ENCODE peak calls at places on chromosomes 6 and 20, in four cellular contexts. One of them, this sample, is unnamed.

GRCh38 chr20:24616258-24617079 is 147.0 kb downstream of the SYNDIG1 start:
- DNase-seq in Peyer's patch: no peak
- DNase-seq in IMR-90: no peak
- DNase-seq in psoas muscle: no peak
- DNase-seq in this sample: no peak

GRCh38 chr6:89977808-89978748 is 83.8 kb downstream of the GJA10 start:
- DNase-seq in psoas muscle: peak
- DNase-seq in IMR-90: peak
- DNase-seq in Peyer's patch: no peak
- DNase-seq in this sample: no peak

GRCh38 chr6:14146459-14147096 is 29.0 kb downstream of the CD83 start:
- DNase-seq in IMR-90: no peak
- DNase-seq in psoas muscle: no peak
- DNase-seq in Peyer's patch: no peak
- DNase-seq in this sample: no peak

GRCh38 chr6:19610260-19610659 is 226.9 kb upstream of the ID4 start:
- DNase-seq in IMR-90: no peak
- DNase-seq in Peyer's patch: no peak
- DNase-seq in psoas muscle: no peak
- DNase-seq in this sample: no peak

GRCh38 chr20:32473231-32474008 is 111.7 kb downstream of the NOL4L start:
- DNase-seq in Peyer's patch: peak
- DNase-seq in IMR-90: no peak
- DNase-seq in psoas muscle: no peak
- DNase-seq in this sample: no peak

GRCh38 chr6:44266347-44266746 is 996 bp upstream of the NFKBIE start:
- DNase-seq in psoas muscle: no peak
- DNase-seq in Peyer's patch: no peak
- DNase-seq in IMR-90: no peak
- DNase-seq in this sample: no peak

GRCh38 chr6:41767112-41767946 is 12.4 kb downstream of the FRS3 start:
- DNase-seq in psoas muscle: no peak
- DNase-seq in Peyer's patch: no peak
- DNase-seq in IMR-90: peak
- DNase-seq in this sample: peak

GRCh38 chr6:23414204-23414501 is 711.9 kb upstream of the NRSN1 start:
- DNase-seq in Peyer's patch: no peak
- DNase-seq in psoas muscle: no peak
- DNase-seq in IMR-90: peak
- DNase-seq in this sample: no peak

GRCh38 chr6:134983823-134984222 is 33.9 kb upstream of the ALDH8A1 start:
- DNase-seq in IMR-90: no peak
- DNase-seq in Peyer's patch: no peak
- DNase-seq in psoas muscle: no peak
- DNase-seq in this sample: no peak

GRCh38 chr20:16621435-16622141 is 48.3 kb upstream of the KIF16B start:
- DNase-seq in Peyer's patch: no peak
- DNase-seq in IMR-90: no peak
- DNase-seq in psoas muscle: no peak
- DNase-seq in this sample: no peak

GRCh38 chr6:127365874-127366273 is 22.5 kb upstream of the ECHDC1 start:
- DNase-seq in psoas muscle: no peak
- DNase-seq in IMR-90: no peak
- DNase-seq in Peyer's patch: no peak
- DNase-seq in this sample: no peak

GRCh38 chr6:110828396-110828795 is 13.1 kb upstream of the CDK19 start:
- DNase-seq in psoas muscle: no peak
- DNase-seq in IMR-90: peak
- DNase-seq in Peyer's patch: no peak
- DNase-seq in this sample: no peak

GRCh38 chr6:113857565-113858066 is 471 bp downstream of the MARCKS start:
- DNase-seq in Peyer's patch: peak
- DNase-seq in IMR-90: no peak
- DNase-seq in psoas muscle: peak
- DNase-seq in this sample: peak

GRCh38 chr20:32743237-32744112 is at the start of gene COMMD7:
- DNase-seq in IMR-90: peak
- DNase-seq in Peyer's patch: peak
- DNase-seq in psoas muscle: peak
- DNase-seq in this sample: no peak

GRCh38 chr20:3613821-3614440 is 49.3 kb downstream of the GFRA4 start:
- DNase-seq in Peyer's patch: no peak
- DNase-seq in psoas muscle: no peak
- DNase-seq in IMR-90: peak
- DNase-seq in this sample: no peak

GRCh38 chr6:13769655-13770053 is 44.7 kb downstream of the MCUR1 start:
- DNase-seq in psoas muscle: no peak
- DNase-seq in Peyer's patch: no peak
- DNase-seq in IMR-90: no peak
- DNase-seq in this sample: no peak

GRCh38 chr6:167985911-167986595 is 11.4 kb upstream of the KIF25 start:
- DNase-seq in IMR-90: no peak
- DNase-seq in psoas muscle: no peak
- DNase-seq in Peyer's patch: no peak
- DNase-seq in this sample: no peak

GRCh38 chr20:51185277-51185676 is 162.4 kb upstream of the KCNG1 start:
- DNase-seq in psoas muscle: no peak
- DNase-seq in IMR-90: no peak
- DNase-seq in Peyer's patch: no peak
- DNase-seq in this sample: no peak

GRCh38 chr20:5128886-5129285 is 2.1 kb downstream of the CDS2 start:
- DNase-seq in IMR-90: no peak
- DNase-seq in psoas muscle: no peak
- DNase-seq in Peyer's patch: peak
- DNase-seq in this sample: no peak

GRCh38 chr6:85679445-85680123 is 36.9 kb upstream of the SYNCRIP start:
- DNase-seq in psoas muscle: no peak
- DNase-seq in Peyer's patch: no peak
- DNase-seq in IMR-90: no peak
- DNase-seq in this sample: no peak

DNA sequence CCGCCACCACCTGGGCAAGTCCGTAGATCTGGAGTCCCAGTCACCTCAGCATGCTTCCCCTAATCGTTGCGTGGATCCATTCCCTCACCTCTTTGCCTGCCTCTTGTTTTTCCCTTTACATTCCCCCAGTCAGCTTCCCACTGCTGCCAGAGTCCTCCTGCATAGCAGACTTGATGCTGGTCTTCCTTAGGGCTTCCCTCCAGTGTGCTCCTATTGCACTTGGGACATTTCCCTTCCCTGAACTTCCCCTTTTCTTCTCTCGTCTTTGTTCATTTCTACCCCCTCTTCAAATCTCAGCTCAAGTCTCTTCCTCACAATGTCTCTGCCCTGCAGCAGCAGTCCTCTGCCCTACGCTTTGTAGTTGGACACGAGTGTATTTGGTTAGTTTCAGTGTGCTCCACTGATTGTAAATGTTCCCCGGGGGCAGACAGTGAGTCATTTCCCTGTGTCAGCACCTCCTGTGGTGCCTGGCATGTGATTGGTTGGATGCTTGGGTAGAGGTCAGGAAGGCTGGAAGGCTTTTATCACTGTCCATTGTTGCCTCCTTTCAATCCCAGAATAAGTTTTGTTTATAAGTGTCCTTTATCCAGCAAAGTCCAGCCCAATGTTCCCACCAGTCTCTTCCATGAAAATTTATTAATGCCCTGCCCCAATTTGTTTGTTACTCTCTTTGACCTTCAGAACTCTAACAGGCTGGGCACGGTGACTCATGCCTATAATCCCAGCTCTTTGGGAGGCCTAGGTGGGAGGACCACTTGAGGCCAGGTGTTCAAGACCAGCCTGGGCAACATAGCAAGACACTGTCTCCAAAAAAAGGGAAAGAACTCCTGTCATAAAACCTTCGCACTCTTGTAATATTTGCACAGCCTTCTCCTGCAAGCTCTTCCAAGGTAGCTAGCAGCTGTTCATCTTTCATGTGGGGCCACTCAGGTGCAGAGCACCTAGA is 38.3 kb downstream of the FAM120B start:
- DNase-seq in IMR-90: peak
- DNase-seq in Peyer's patch: no peak
- DNase-seq in psoas muscle: no peak
- DNase-seq in this sample: no peak
- H3K27ac ChIP-seq in IMR-90: no peak
- H3K27ac ChIP-seq in Peyer's patch: no peak
- H3K27ac ChIP-seq in psoas muscle: no peak
- H3K27ac ChIP-seq in this sample: no peak

GRCh38 chr6:96013531-96013930 is 2.2 kb upstream of the FUT9 start:
- DNase-seq in IMR-90: no peak
- DNase-seq in psoas muscle: no peak
- DNase-seq in Peyer's patch: no peak
- DNase-seq in this sample: no peak

GRCh38 chr6:96016781-96017180 is 1.0 kb downstream of the FUT9 start:
- DNase-seq in psoas muscle: no peak
- DNase-seq in IMR-90: no peak
- DNase-seq in Peyer's patch: no peak
- DNase-seq in this sample: no peak

GRCh38 chr6:96015791-96016776 is at the start of gene FUT9:
- DNase-seq in psoas muscle: no peak
- DNase-seq in IMR-90: no peak
- DNase-seq in Peyer's patch: no peak
- DNase-seq in this sample: no peak

GRCh38 chr6:96014846-96015245 is 928 bp upstream of the FUT9 start:
- DNase-seq in psoas muscle: no peak
- DNase-seq in IMR-90: no peak
- DNase-seq in Peyer's patch: no peak
- DNase-seq in this sample: no peak

DNA sequence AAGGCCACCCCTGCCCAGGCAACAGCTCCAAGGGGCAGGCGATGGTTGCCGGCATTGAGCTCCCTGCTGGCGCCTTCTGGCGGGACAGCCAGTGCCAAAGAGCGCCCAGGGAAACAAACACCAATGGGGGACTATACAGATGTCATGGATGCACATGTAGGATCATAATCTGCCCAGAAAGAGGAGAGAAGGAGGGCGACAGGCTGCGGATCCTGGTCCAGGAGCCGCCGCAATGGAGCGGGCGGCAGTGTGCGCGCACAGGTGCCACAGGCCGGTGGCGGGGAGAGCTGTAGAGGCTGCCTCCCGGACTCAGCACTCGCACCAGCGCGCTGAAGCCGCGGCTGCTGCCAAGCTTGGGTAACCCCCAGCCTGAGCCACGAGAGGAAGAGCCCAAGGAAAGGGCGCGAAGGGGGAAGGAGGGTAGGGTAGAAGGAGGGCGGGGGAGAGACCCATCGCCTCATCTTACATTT is 418 bp upstream of the FUT9 start:
- DNase-seq in IMR-90: no peak
- DNase-seq in psoas muscle: no peak
- DNase-seq in Peyer's patch: no peak
- DNase-seq in this sample: no peak
- H3K27ac ChIP-seq in IMR-90: no peak
- H3K27ac ChIP-seq in psoas muscle: no peak
- H3K27ac ChIP-seq in Peyer's patch: no peak
- H3K27ac ChIP-seq in this sample: no peak

DNA sequence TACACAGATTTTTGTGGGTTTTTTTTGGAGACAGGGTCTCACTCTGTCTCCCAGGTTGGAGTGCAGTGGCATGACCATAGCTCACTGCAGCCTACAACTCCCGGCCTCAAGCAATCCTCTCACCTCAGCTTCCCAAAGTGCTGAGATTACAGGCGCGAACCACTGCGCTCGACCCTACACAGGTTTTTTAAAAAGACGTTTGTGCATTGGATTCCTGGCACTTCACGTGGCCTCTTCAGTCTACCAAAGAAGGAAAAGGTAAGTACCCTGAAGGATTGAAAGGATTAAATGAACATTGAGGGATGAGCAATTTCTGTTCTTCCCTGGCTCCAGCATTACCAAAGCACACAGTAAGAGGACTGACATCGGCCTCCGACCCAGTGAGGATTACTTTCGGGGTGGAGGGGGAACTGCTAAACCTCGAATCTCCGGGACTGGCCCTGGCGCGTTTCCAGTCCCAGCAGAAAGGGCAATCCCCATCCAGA is 556 bp upstream of the YWHAB start:
- DNase-seq in IMR-90: no peak
- DNase-seq in Peyer's patch: no peak
- DNase-seq in psoas muscle: no peak
- DNase-seq in this sample: no peak
- H3K27ac ChIP-seq in IMR-90: peak
- H3K27ac ChIP-seq in Peyer's patch: peak
- H3K27ac ChIP-seq in psoas muscle: peak
- H3K27ac ChIP-seq in this sample: peak

GRCh38 chr6:16238057-16238657 is at the start of gene GMPR:
- DNase-seq in psoas muscle: peak
- DNase-seq in IMR-90: peak
- DNase-seq in Peyer's patch: peak
- DNase-seq in this sample: peak

GRCh38 chr6:16237242-16237641 is 1.1 kb upstream of the GMPR start:
- DNase-seq in Peyer's patch: no peak
- DNase-seq in IMR-90: no peak
- DNase-seq in psoas muscle: no peak
- DNase-seq in this sample: no peak

GRCh38 chr6:16239798-16240123 is 1.4 kb downstream of the GMPR start:
- DNase-seq in Peyer's patch: no peak
- DNase-seq in psoas muscle: no peak
- DNase-seq in IMR-90: peak
- DNase-seq in this sample: no peak

GRCh38 chr6:16239090-16239797 is 857 bp downstream of the GMPR start:
- DNase-seq in IMR-90: peak
- DNase-seq in Peyer's patch: peak
- DNase-seq in psoas muscle: peak
- DNase-seq in this sample: no peak

DNA sequence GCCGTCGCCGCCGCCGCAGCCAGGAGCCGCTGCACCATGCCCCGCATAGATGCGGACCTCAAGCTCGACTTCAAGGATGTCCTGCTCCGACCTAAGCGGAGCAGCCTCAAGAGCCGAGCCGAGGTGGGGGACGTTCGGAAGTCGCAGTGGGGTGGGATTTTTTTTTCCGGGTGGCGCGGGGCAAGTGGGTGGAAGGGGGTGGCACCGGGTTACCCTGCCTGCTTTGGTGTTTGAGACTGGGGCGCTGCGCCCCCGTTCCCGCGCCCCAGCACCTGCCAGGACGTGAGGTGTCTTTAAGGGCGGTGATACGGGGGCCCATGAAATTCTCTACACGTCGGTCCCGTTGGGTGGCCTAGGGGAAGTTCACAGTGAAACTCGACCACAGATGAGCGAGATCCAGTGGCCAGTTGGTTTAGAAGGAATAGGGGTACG is 287 bp downstream of the GMPR start:
- DNase-seq in psoas muscle: no peak
- DNase-seq in Peyer's patch: no peak
- DNase-seq in IMR-90: no peak
- DNase-seq in this sample: no peak
- H3K27ac ChIP-seq in psoas muscle: peak
- H3K27ac ChIP-seq in Peyer's patch: peak
- H3K27ac ChIP-seq in IMR-90: no peak
- H3K27ac ChIP-seq in this sample: no peak

GRCh38 chr6:21807299-21807698 is 213.7 kb downstream of the SOX4 start:
- DNase-seq in Peyer's patch: no peak
- DNase-seq in IMR-90: no peak
- DNase-seq in psoas muscle: no peak
- DNase-seq in this sample: no peak
- H3K27ac ChIP-seq in Peyer's patch: no peak
- H3K27ac ChIP-seq in IMR-90: no peak
- H3K27ac ChIP-seq in psoas muscle: no peak
- H3K27ac ChIP-seq in this sample: no peak

GRCh38 chr20:37484386-37484785 is 36.7 kb upstream of the NNAT start:
- DNase-seq in IMR-90: no peak
- DNase-seq in Peyer's patch: no peak
- DNase-seq in psoas muscle: no peak
- DNase-seq in this sample: no peak
- H3K27ac ChIP-seq in IMR-90: no peak
- H3K27ac ChIP-seq in Peyer's patch: no peak
- H3K27ac ChIP-seq in psoas muscle: no peak
- H3K27ac ChIP-seq in this sample: no peak